ENCODE peak calls at places on chromosomes 5 and 9, in eight cellular contexts. One of them, this sample, is unnamed.

GRCh38 chr5:179486596-179487051 is 63.7 kb upstream of the RUFY1 start:
- DNase-seq in fibroblast of mammary gland: no peak
- DNase-seq in left colon: no peak
- DNase-seq in neural progenitor cell: no peak
- DNase-seq in cardiac fibroblast: peak
- DNase-seq in caudate nucleus: no peak
- DNase-seq in NAMALWA: no peak
- DNase-seq in T-cell: no peak
- DNase-seq in this sample: no peak

GRCh38 chr5:156473271-156473935 is 146.4 kb downstream of the SGCD start:
- DNase-seq in T-cell: no peak
- DNase-seq in cardiac fibroblast: peak
- DNase-seq in NAMALWA: no peak
- DNase-seq in fibroblast of mammary gland: peak
- DNase-seq in neural progenitor cell: no peak
- DNase-seq in left colon: no peak
- DNase-seq in caudate nucleus: no peak
- DNase-seq in this sample: no peak

GRCh38 chr5:112584781-112585180 is 152.9 kb upstream of the APC start:
- DNase-seq in neural progenitor cell: no peak
- DNase-seq in T-cell: no peak
- DNase-seq in NAMALWA: no peak
- DNase-seq in caudate nucleus: no peak
- DNase-seq in fibroblast of mammary gland: no peak
- DNase-seq in left colon: no peak
- DNase-seq in cardiac fibroblast: no peak
- DNase-seq in this sample: no peak

GRCh38 chr5:180516440-180516839 is 22.3 kb downstream of the CNOT6 start:
- DNase-seq in cardiac fibroblast: no peak
- DNase-seq in NAMALWA: no peak
- DNase-seq in neural progenitor cell: no peak
- DNase-seq in caudate nucleus: no peak
- DNase-seq in T-cell: no peak
- DNase-seq in fibroblast of mammary gland: no peak
- DNase-seq in left colon: no peak
- DNase-seq in this sample: no peak

GRCh38 chr9:106400950-106401349 is 462.0 kb upstream of the ZNF462 start:
- DNase-seq in caudate nucleus: no peak
- DNase-seq in fibroblast of mammary gland: no peak
- DNase-seq in NAMALWA: no peak
- DNase-seq in T-cell: no peak
- DNase-seq in cardiac fibroblast: no peak
- DNase-seq in left colon: no peak
- DNase-seq in neural progenitor cell: no peak
- DNase-seq in this sample: no peak

GRCh38 chr5:140148508-140148907 is 22.8 kb downstream of the IGIP start:
- DNase-seq in left colon: no peak
- DNase-seq in cardiac fibroblast: peak
- DNase-seq in T-cell: no peak
- DNase-seq in NAMALWA: no peak
- DNase-seq in caudate nucleus: no peak
- DNase-seq in fibroblast of mammary gland: peak
- DNase-seq in neural progenitor cell: peak
- DNase-seq in this sample: no peak

GRCh38 chr5:73393606-73394489 is 54.7 kb downstream of the FOXD1 start:
- DNase-seq in NAMALWA: no peak
- DNase-seq in T-cell: no peak
- DNase-seq in left colon: no peak
- DNase-seq in neural progenitor cell: no peak
- DNase-seq in fibroblast of mammary gland: no peak
- DNase-seq in caudate nucleus: no peak
- DNase-seq in cardiac fibroblast: no peak
- DNase-seq in this sample: no peak

GRCh38 chr5:6188344-6188743 is 190.0 kb downstream of the MED10 start:
- DNase-seq in caudate nucleus: no peak
- DNase-seq in fibroblast of mammary gland: no peak
- DNase-seq in cardiac fibroblast: no peak
- DNase-seq in neural progenitor cell: no peak
- DNase-seq in left colon: no peak
- DNase-seq in NAMALWA: peak
- DNase-seq in T-cell: no peak
- DNase-seq in this sample: no peak

GRCh38 chr9:135281151-135281550 is 193.7 kb downstream of the OLFM1 start:
- DNase-seq in cardiac fibroblast: no peak
- DNase-seq in NAMALWA: no peak
- DNase-seq in caudate nucleus: no peak
- DNase-seq in fibroblast of mammary gland: no peak
- DNase-seq in neural progenitor cell: peak
- DNase-seq in T-cell: no peak
- DNase-seq in left colon: no peak
- DNase-seq in this sample: no peak

GRCh38 chr5:136202800-136203199 is 9.8 kb upstream of the SMIM32 start:
- DNase-seq in left colon: no peak
- DNase-seq in NAMALWA: no peak
- DNase-seq in caudate nucleus: no peak
- DNase-seq in neural progenitor cell: peak
- DNase-seq in cardiac fibroblast: no peak
- DNase-seq in T-cell: no peak
- DNase-seq in fibroblast of mammary gland: no peak
- DNase-seq in this sample: no peak

GRCh38 chr5:18024542-18024941 is 390.3 kb downstream of the TAF11L14 start:
- DNase-seq in T-cell: no peak
- DNase-seq in NAMALWA: no peak
- DNase-seq in neural progenitor cell: no peak
- DNase-seq in fibroblast of mammary gland: no peak
- DNase-seq in left colon: no peak
- DNase-seq in caudate nucleus: no peak
- DNase-seq in cardiac fibroblast: no peak
- DNase-seq in this sample: no peak

GRCh38 chr9:6557883-6558282 is 87.6 kb downstream of the GLDC start:
- DNase-seq in left colon: no peak
- DNase-seq in cardiac fibroblast: no peak
- DNase-seq in caudate nucleus: peak
- DNase-seq in NAMALWA: no peak
- DNase-seq in fibroblast of mammary gland: no peak
- DNase-seq in T-cell: no peak
- DNase-seq in neural progenitor cell: peak
- DNase-seq in this sample: no peak

GRCh38 chr5:117177302-117177701 is 602.7 kb upstream of the SEMA6A start:
- DNase-seq in neural progenitor cell: no peak
- DNase-seq in cardiac fibroblast: no peak
- DNase-seq in NAMALWA: peak
- DNase-seq in caudate nucleus: no peak
- DNase-seq in T-cell: no peak
- DNase-seq in left colon: no peak
- DNase-seq in fibroblast of mammary gland: no peak
- DNase-seq in this sample: no peak

GRCh38 chr9:16221350-16221749 is 649.1 kb downstream of the BNC2 start:
- DNase-seq in NAMALWA: no peak
- DNase-seq in left colon: peak
- DNase-seq in T-cell: no peak
- DNase-seq in caudate nucleus: no peak
- DNase-seq in neural progenitor cell: no peak
- DNase-seq in cardiac fibroblast: no peak
- DNase-seq in fibroblast of mammary gland: peak
- DNase-seq in this sample: no peak

GRCh38 chr9:134887686-134888602 is 7.3 kb downstream of the FCN2 start:
- DNase-seq in left colon: no peak
- DNase-seq in neural progenitor cell: no peak
- DNase-seq in fibroblast of mammary gland: no peak
- DNase-seq in T-cell: no peak
- DNase-seq in caudate nucleus: no peak
- DNase-seq in NAMALWA: no peak
- DNase-seq in cardiac fibroblast: no peak
- DNase-seq in this sample: no peak

GRCh38 chr9:95516221-95516735 is 493 bp downstream of the PTCH1 start:
- DNase-seq in caudate nucleus: no peak
- DNase-seq in cardiac fibroblast: no peak
- DNase-seq in T-cell: no peak
- DNase-seq in fibroblast of mammary gland: peak
- DNase-seq in neural progenitor cell: peak
- DNase-seq in NAMALWA: no peak
- DNase-seq in left colon: peak
- DNase-seq in this sample: no peak

GRCh38 chr9:2290382-2290781 is 275.2 kb downstream of the SMARCA2 start:
- DNase-seq in caudate nucleus: no peak
- DNase-seq in NAMALWA: peak
- DNase-seq in left colon: no peak
- DNase-seq in fibroblast of mammary gland: no peak
- DNase-seq in neural progenitor cell: no peak
- DNase-seq in cardiac fibroblast: no peak
- DNase-seq in T-cell: no peak
- DNase-seq in this sample: no peak

GRCh38 chr9:134444040-134444315 is 117.7 kb downstream of the RXRA start:
- DNase-seq in caudate nucleus: no peak
- DNase-seq in neural progenitor cell: no peak
- DNase-seq in fibroblast of mammary gland: no peak
- DNase-seq in cardiac fibroblast: no peak
- DNase-seq in T-cell: no peak
- DNase-seq in NAMALWA: peak
- DNase-seq in left colon: no peak
- DNase-seq in this sample: no peak

GRCh38 chr5:114010362-114010761 is 351.5 kb upstream of the KCNN2 start:
- DNase-seq in T-cell: no peak
- DNase-seq in NAMALWA: no peak
- DNase-seq in left colon: no peak
- DNase-seq in caudate nucleus: no peak
- DNase-seq in fibroblast of mammary gland: peak
- DNase-seq in neural progenitor cell: no peak
- DNase-seq in cardiac fibroblast: peak
- DNase-seq in this sample: no peak